ENCODE peak calls at places on chromosomes 13 and 19, in seven cellular contexts. F is PC-3, W is fibroblast of pulmonary artery, L is iPS DF 6.9, P is pancreas, C is GM12865, T is cardiac fibroblast. U is an unnamed sample.
A peak's percentile ranks its signal among the peaks of the same experiment; 100 is the strongest.

GRCh38 chr19:33601583-33601982 is 20.2 kb upstream of the CHST8 start:
- DNase-seq in F (no peak), W (no peak), L (no peak), P (no peak), C (no peak), T (no peak), U (no peak)

GRCh38 chr19:53908933-53909415 is at the start of gene CACNG7:
- DNase-seq in F (no peak), W (peak; percentile 26), L (no peak), P (no peak), C (no peak), T (no peak), U (no peak)

GRCh38 chr13:60583911-60584753 is 187.1 kb downstream of the TDRD3 start:
- DNase-seq in F (peak; percentile 26), W (peak; percentile 66), L (peak; percentile 75), P (no peak), C (peak; percentile 5), T (peak; percentile 92), U (peak; percentile 93)

GRCh38 chr19:30076101-30076551 is 134.1 kb downstream of the URI1 start:
- DNase-seq in F (no peak), W (no peak), L (no peak), P (no peak), C (no peak), T (no peak), U (no peak)

GRCh38 chr19:5178841-5179625 is 161.6 kb downstream of the PTPRS start:
- DNase-seq in F (no peak), W (no peak), L (no peak), P (no peak), C (no peak), T (no peak), U (no peak)

GRCh38 chr19:42683917-42684513 is 56.3 kb downstream of the PSG3 start:
- DNase-seq in F (peak; percentile 53), W (peak; percentile 50), L (peak; percentile 13), P (no peak), C (peak; percentile 42), T (peak; percentile 56), U (peak; percentile 63)

GRCh38 chr19:46611791-46612190 is 10.7 kb downstream of the CALM3 start:
- DNase-seq in F (no peak), W (no peak), L (no peak), P (no peak), C (no peak), T (no peak), U (no peak)

GRCh38 chr13:50377726-50378270 is 362.6 kb downstream of the KCNRG start:
- DNase-seq in F (no peak), W (no peak), L (no peak), P (no peak), C (no peak), T (no peak), U (no peak)

GRCh38 chr13:48818495-48818961 is 157.2 kb upstream of the FNDC3A start:
- DNase-seq in F (peak; percentile 82), W (peak; percentile 88), L (no peak), P (no peak), C (no peak), T (peak; percentile 94), U (peak; percentile 94)

GRCh38 chr19:11291991-11292390 is 4.0 kb upstream of the TSPAN16 start:
- DNase-seq in F (no peak), W (no peak), L (no peak), P (no peak), C (peak; percentile 40), T (no peak), U (no peak)

GRCh38 chr13:51588406-51588949 is 4.2 kb downstream of the WDFY2 start:
- DNase-seq in F (no peak), W (no peak), L (no peak), P (no peak), C (no peak), T (no peak), U (no peak)

GRCh38 chr19:53365899-53366493 is 491 bp downstream of the ZNF525 start:
- DNase-seq in F (peak; percentile 50), W (no peak), L (no peak), P (no peak), C (peak; percentile 60), T (no peak), U (no peak)

GRCh38 chr19:49852631-49853126 is 1.7 kb downstream of the PTOV1 start:
- DNase-seq in F (no peak), W (no peak), L (no peak), P (no peak), C (no peak), T (no peak), U (no peak)

GRCh38 chr19:32581704-32582164 is 744 bp downstream of the PDCD5 start:
- DNase-seq in F (peak; percentile 3), W (peak; percentile 74), L (no peak), P (no peak), C (no peak), T (peak; percentile 78), U (peak; percentile 70)

GRCh38 chr13:77300176-77301141 is 26.4 kb downstream of the MYCBP2 start:
- DNase-seq in F (peak; percentile 23), W (peak; percentile 86), L (no peak), P (no peak), C (peak; percentile 41), T (peak; percentile 85), U (peak; percentile 89)

GRCh38 chr19:50669319-50670101 is 20.3 kb downstream of the C19orf81 start:
- DNase-seq in F (peak; percentile 64), W (peak; percentile 54), L (no peak), P (no peak), C (peak; percentile 21), T (peak; percentile 35), U (peak; percentile 34)

GRCh38 chr13:75636339-75637095 is 387 bp downstream of the LMO7 start:
- DNase-seq in F (peak; percentile 36), W (peak; percentile 47), L (no peak), P (peak; percentile 6), C (peak; percentile 65), T (peak; percentile 56), U (peak; percentile 46)

GRCh38 chr19:16062789-16063188 is 13.5 kb upstream of the TPM4 start:
- DNase-seq in F (peak; percentile 73), W (peak; percentile 62), L (no peak), P (no peak), C (peak; percentile 72), T (peak; percentile 61), U (peak; percentile 59)

GRCh38 chr13:99005609-99006008 is 27.7 kb upstream of the DOCK9 start:
- DNase-seq in F (no peak), W (no peak), L (no peak), P (no peak), C (no peak), T (no peak), U (no peak)

GRCh38 chr13:78147905-78148304 is 229.3 kb upstream of the EDNRB start:
- DNase-seq in F (peak; percentile 61), W (peak; percentile 89), L (no peak), P (no peak), C (no peak), T (peak; percentile 87), U (peak; percentile 59)

GRCh38 chr13:24264976-24265375 is 44.4 kb upstream of the C1QTNF9 start:
- DNase-seq in F (no peak), W (no peak), L (no peak), P (no peak), C (peak; percentile 67), T (no peak), U (no peak)

GRCh38 chr13:106919638-106920037 is 351.7 kb upstream of the ARGLU1 start:
- DNase-seq in F (no peak), W (peak; percentile 72), L (no peak), P (no peak), C (no peak), T (peak; percentile 24), U (peak; percentile 57)

GRCh38 chr19:44927746-44928145 is 13.3 kb downstream of the APOC1 start:
- DNase-seq in F (no peak), W (peak; percentile 84), L (no peak), P (no peak), C (no peak), T (peak; percentile 83), U (peak; percentile 84)

GRCh38 chr19:22784051-22784450 is at the start of gene ZNF99:
- DNase-seq in F (no peak), W (no peak), L (no peak), P (no peak), C (no peak), T (no peak), U (no peak)
- H3K4me3 ChIP-seq in F (no peak within 1 kb of the TSS), W (no peak within 1 kb of the TSS), L (no peak within 1 kb of the TSS), P (no peak within 1 kb of the TSS), C (no peak within 1 kb of the TSS), T (no peak within 1 kb of the TSS), U (no peak within 1 kb of the TSS)

DNA sequence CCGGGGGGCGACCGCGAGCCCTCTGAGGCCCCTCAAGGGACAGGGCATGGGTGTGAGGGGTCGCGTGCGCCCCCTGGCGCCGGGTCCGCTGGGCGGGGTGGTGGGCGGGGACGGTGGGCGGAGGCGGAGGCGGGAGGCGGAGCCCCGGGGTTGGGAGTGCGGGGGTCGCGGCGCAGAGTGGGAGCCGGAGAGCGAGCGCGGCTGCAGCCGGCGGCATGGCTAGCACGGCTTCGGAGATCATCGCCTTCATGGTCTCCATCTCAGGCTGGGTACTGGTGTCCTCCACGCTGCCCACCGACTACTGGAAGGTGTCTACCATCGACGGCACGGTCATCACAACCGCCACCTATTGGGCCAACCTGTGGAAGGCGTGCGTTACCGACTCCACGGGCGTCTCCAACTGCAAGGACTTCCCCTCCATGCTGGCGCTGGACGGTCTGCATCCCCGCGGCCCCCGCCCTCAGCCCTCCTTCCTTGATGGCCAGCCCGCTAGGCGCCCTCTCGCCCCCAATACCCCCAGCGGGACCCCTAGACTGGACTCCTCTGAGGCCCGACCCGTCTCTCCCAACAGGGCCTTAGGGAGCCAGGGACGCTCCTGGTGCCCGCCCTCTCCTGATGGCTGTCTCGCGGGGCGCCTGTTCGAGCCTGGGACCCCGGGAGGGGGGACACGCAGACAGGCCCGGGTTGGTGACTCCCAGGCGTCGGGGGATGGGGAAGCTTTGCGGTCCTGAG is at the start of gene CLDN10:
- DNase-seq in F (no peak), W (no peak), L (peak; percentile 50), P (peak; percentile 79), C (no peak), T (no peak), U (no peak)
- H3K4me3 ChIP-seq in F (peak within 1 kb of the TSS; percentile 48), W (no peak within 1 kb of the TSS), L (peak within 1 kb of the TSS; percentile 70), P (peak within 1 kb of the TSS; percentile 64), C (no peak within 1 kb of the TSS), T (no peak within 1 kb of the TSS), U (peak within 1 kb of the TSS; percentile 8)

DNA sequence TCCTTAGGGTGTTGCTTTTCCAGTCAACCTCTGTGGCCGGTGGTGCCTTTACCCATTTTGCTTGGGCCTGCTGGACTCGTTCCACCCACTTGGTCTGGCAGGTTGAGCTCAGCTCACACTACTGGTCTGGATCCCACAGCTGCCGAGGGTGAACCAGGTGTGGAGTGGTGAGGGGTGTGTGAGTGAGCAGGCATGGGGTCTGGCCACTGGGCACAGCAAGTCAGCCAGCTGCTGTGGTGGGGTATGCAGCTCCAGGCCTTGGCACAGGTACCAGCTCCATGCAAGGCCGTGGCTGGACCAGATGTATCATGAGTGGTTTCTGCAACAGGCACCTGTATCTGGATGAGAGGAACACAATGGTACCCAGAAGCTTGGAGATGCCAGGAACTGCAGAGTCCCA is 277.6 kb upstream of the KLHL1 start:
- DNase-seq in F (no peak), W (no peak), L (no peak), P (no peak), C (no peak), T (no peak), U (no peak)
- H3K4me3 ChIP-seq in F (no peak overlapping the region), W (no peak overlapping the region), L (no peak overlapping the region), P (no peak overlapping the region), C (no peak overlapping the region), T (no peak overlapping the region), U (no peak overlapping the region)

DNA sequence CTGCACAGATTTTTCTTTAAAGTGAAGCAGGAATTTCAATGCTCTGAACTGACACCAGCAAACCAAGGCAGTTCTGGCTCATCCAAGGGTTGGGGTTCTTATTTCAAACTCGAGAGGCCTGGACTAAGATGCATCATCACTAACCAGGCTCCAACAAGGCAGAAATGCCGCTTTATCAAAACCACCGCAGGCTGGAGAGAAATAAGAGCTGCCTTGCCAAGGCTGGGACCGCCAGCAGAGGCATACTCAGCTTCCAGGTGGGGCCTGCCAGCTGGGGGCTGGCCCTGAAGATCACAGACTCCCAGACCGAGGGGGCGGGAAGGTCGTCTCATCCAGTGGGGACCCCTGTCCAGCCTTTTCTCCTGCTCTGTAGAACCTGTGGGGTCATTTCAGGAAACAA is 37.4 kb upstream of the GAS6 start:
- DNase-seq in F (no peak), W (no peak), L (no peak), P (no peak), C (no peak), T (no peak), U (no peak)
- H3K4me3 ChIP-seq in F (no peak overlapping the region), W (no peak overlapping the region), L (no peak overlapping the region), P (no peak overlapping the region), C (no peak overlapping the region), T (no peak overlapping the region), U (no peak overlapping the region)